ENCODE peak calls at places on chromosomes 11 and 22, in ten cellular contexts. A is SHP77 treated with DMSO at 0.1 percent for 48 hours; D is lower lobe of right lung; S is LoVo; J is activated T-helper 9 cell treated with anti-CD3 and anti-CD28 coated beads, Interleukin-2, amount 50 U/mL, for 16 hours; F is pancreas; K is stimulated activated CD4-positive, alpha-beta T cell treated with anti-CD3 and anti-CD28 coated beads, Interleukin-1b, Interleukin-23, amount 100 ng/mL, for 1 hour; I is epithelial cell of proximal tubule; H is putamen; X is skeletal muscle cell. M is an unnamed sample.
A peak's percentile ranks its signal among the peaks of the same experiment; 100 is the strongest.

GRCh38 chr22:36981247-36981775 is 37.9 kb downstream of the TST start:
- DNase-seq in K (no peak), D (no peak), J (no peak), I (no peak), X (no peak), H (no peak), S (no peak), F (no peak), A (no peak), M (no peak)

GRCh38 chr11:33634291-33634834 is 66.3 kb downstream of the C11orf91 start:
- DNase-seq in D (no peak), K (no peak), X (no peak), H (no peak), J (no peak), A (no peak), I (no peak), S (peak; percentile 16), F (no peak), M (no peak)

GRCh38 chr11:986270-986951 is 50.1 kb downstream of the MUC6 start:
- DNase-seq in A (no peak), S (no peak), F (no peak), H (no peak), D (peak; percentile 86), X (no peak), K (no peak), J (no peak), I (no peak), M (no peak)

GRCh38 chr22:19011075-19011474 is 75.0 kb upstream of the PRODH start:
- DNase-seq in X (no peak), K (no peak), S (no peak), H (no peak), F (no peak), A (no peak), I (no peak), D (no peak), J (no peak), M (no peak)

GRCh38 chr22:30265851-30266444 is 703 bp downstream of the OSM start:
- DNase-seq in I (no peak), S (no peak), K (peak; percentile 52), H (no peak), F (no peak), X (no peak), A (no peak), J (peak; percentile 76), D (peak; percentile 84), M (peak; percentile 71)

GRCh38 chr22:29726512-29727247 is 6.9 kb downstream of the CABP7 start:
- DNase-seq in X (no peak), H (no peak), J (no peak), D (no peak), S (no peak), F (no peak), K (no peak), A (no peak), I (no peak), M (no peak)

GRCh38 chr11:63804259-63804658 is 9.0 kb upstream of the SPINDOC start:
- DNase-seq in A (no peak), S (peak; percentile 80), X (no peak), J (no peak), H (no peak), I (no peak), D (no peak), K (no peak), F (no peak), M (no peak)

GRCh38 chr11:72190581-72191205 is 1.2 kb upstream of the FOLR1 start:
- DNase-seq in S (no peak), J (no peak), F (no peak), X (no peak), H (no peak), D (no peak), I (no peak), K (no peak), A (no peak), M (no peak)

GRCh38 chr22:36292823-36293530 is 40.0 kb downstream of the APOL1 start:
- DNase-seq in S (no peak), I (no peak), K (no peak), H (no peak), A (no peak), F (peak; percentile 44), D (peak; percentile 26), X (no peak), J (no peak), M (no peak)

GRCh38 chr22:40323681-40324083 is 22.6 kb upstream of the ADSL start:
- DNase-seq in H (no peak), A (no peak), S (no peak), F (no peak), I (no peak), D (no peak), K (no peak), X (no peak), J (no peak), M (no peak)

GRCh38 chr11:12897390-12897789 is 111.7 kb upstream of the RASSF10 start:
- DNase-seq in K (no peak), I (no peak), A (no peak), S (no peak), H (peak; percentile 38), J (no peak), D (no peak), F (no peak), X (no peak), M (no peak)

GRCh38 chr11:1921576-1922141 is 2.2 kb downstream of the TNNT3 start:
- DNase-seq in I (no peak), F (peak; percentile 58), K (no peak), H (no peak), A (no peak), J (no peak), D (no peak), X (peak; percentile 78), S (no peak), M (no peak)

GRCh38 chr22:29268511-29269229 is 602 bp downstream of the EWSR1 start:
- DNase-seq in I (no peak), D (peak; percentile 75), F (peak; percentile 79), K (no peak), S (peak; percentile 48), A (no peak), H (peak; percentile 76), J (no peak), X (peak; percentile 22), M (no peak)

GRCh38 chr11:3103076-3103475 is 45.9 kb upstream of the CARS1 start:
- DNase-seq in X (no peak), A (no peak), I (no peak), H (no peak), D (peak; percentile 38), J (no peak), F (no peak), S (no peak), K (no peak), M (no peak)

GRCh38 chr11:17408641-17409040 is 20.2 kb upstream of the KCNJ11 start:
- DNase-seq in F (peak; percentile 44), K (no peak), X (no peak), S (no peak), A (no peak), D (no peak), H (no peak), I (no peak), J (no peak), M (no peak)

GRCh38 chr11:128784059-128784804 is 82.9 kb downstream of the KCNJ1 start:
- DNase-seq in D (no peak), S (no peak), J (no peak), X (no peak), H (no peak), K (no peak), F (no peak), I (no peak), A (no peak), M (no peak)

GRCh38 chr22:31504282-31504681 is 7.9 kb downstream of the SFI1 start:
- DNase-seq in D (no peak), F (no peak), H (no peak), X (no peak), I (no peak), S (no peak), J (no peak), K (no peak), A (no peak), M (no peak)

GRCh38 chr11:128632151-128632791 is 44.9 kb upstream of the ETS1 start:
- DNase-seq in S (no peak), X (no peak), A (no peak), J (no peak), F (peak; percentile 53), H (no peak), D (no peak), I (no peak), K (peak; percentile 9), M (no peak)

GRCh38 chr11:128324531-128325141 is 262.7 kb downstream of the ETS1 start:
- DNase-seq in D (no peak), F (no peak), X (no peak), K (peak; percentile 50), S (no peak), A (no peak), H (no peak), J (peak; percentile 69), I (no peak), M (no peak)

GRCh38 chr11:134469627-134470026 is 57.6 kb upstream of the B3GAT1 start:
- DNase-seq in J (no peak), H (no peak), S (no peak), K (no peak), F (no peak), X (no peak), D (no peak), A (peak; percentile 4), I (no peak), M (no peak)

GRCh38 chr22:29739346-29739875 is 19.6 kb downstream of the CABP7 start:
- DNase-seq in K (no peak), S (no peak), D (no peak), H (no peak), F (peak; percentile 40), J (no peak), I (no peak), A (no peak), X (no peak), M (no peak)

GRCh38 chr11:125088576-125089455 is 22.6 kb downstream of the TMEM218 start:
- DNase-seq in S (no peak), I (no peak), H (no peak), F (peak; percentile 39), A (no peak), X (no peak), D (no peak), J (no peak), K (no peak), M (no peak)

GRCh38 chr22:30640361-30640760 is 4.8 kb downstream of the SLC35E4 start:
- DNase-seq in A (no peak), X (no peak), F (no peak), S (no peak), D (no peak), H (no peak), J (no peak), K (no peak), I (no peak), M (no peak)

GRCh38 chr22:46432164-46433068 is 96.9 kb downstream of the TRMU start:
- DNase-seq in A (no peak), X (no peak), K (no peak), D (no peak), I (no peak), H (no peak), J (no peak), S (peak; percentile 4), F (no peak), M (peak; percentile 34)

GRCh38 chr22:11598492-11599440 is 3929.2 kb upstream of the OR11H1 start:
- DNase-seq in A (no peak), X (no peak), J (no peak), S (no peak), I (no peak), K (no peak), F (no peak), H (no peak), D (no peak), M (no peak)

GRCh38 chr11:124170801-124171586 is 12.2 kb upstream of the OR10D3 start:
- DNase-seq in D (no peak), S (no peak), J (no peak), A (no peak), F (no peak), X (no peak), I (no peak), H (no peak), K (no peak), M (no peak)

GRCh38 chr22:32926600-32926999 is 125.1 kb downstream of the TIMP3 start:
- DNase-seq in J (no peak), F (no peak), A (peak; percentile 2), K (no peak), X (no peak), H (no peak), D (no peak), S (no peak), I (no peak), M (no peak)

M was measured in activated B cell treated with CpG ODN at 0.5 μM for 24 hours.